ENCODE peak calls at places on chromosomes 11 and 22, in seven cellular contexts. A is stimulated activated naive CD4-positive, alpha-beta T cell; P is MCF 10A; Q is left cardiac atrium; U is stimulated activated CD8-positive, alpha-beta memory T cell treated with anti-CD3 and anti-CD28 coated beads, Interleukin-4, amount 100 ng/mL, for 4 hours; B is COR-L47; F is endothelial cell. V is an unnamed sample.

GRCh38 chr22:38402204-38402603 is 52.8 kb downstream of the KCNJ4 start:
- DNase-seq in A (no peak), F (no peak), B (no peak), U (no peak), P (no peak), Q (no peak), V (no peak)

GRCh38 chr11:120766318-120766717 is 254.8 kb downstream of the GRIK4 start:
- DNase-seq in F (no peak), Q (no peak), P (no peak), A (no peak), B (no peak), U (no peak), V (no peak)

GRCh38 chr22:27580311-27580897 is 221.2 kb downstream of the MN1 start:
- DNase-seq in U (no peak), Q (no peak), A (no peak), P (peak), B (no peak), F (no peak), V (peak)

GRCh38 chr11:76067099-76067498 is 139.2 kb downstream of the WNT11 start:
- DNase-seq in P (no peak), F (no peak), Q (no peak), U (no peak), B (no peak), A (no peak), V (no peak)

GRCh38 chr22:39994046-39994565 is 648 bp upstream of the FAM83F start:
- DNase-seq in F (no peak), P (no peak), U (peak), Q (no peak), B (no peak), A (peak), V (no peak)

GRCh38 chr22:37284807-37285355 is 2.6 kb downstream of the CYTH4 start:
- DNase-seq in A (peak), U (no peak), P (no peak), Q (peak), B (no peak), F (no peak), V (peak)

GRCh38 chr11:11016943-11017342 is 159.1 kb upstream of the ZBED5 start:
- DNase-seq in A (no peak), U (no peak), F (no peak), P (no peak), Q (no peak), B (no peak), V (no peak)

GRCh38 chr11:120254788-120255518 is 15.0 kb downstream of the POU2F3 start:
- DNase-seq in A (no peak), Q (no peak), U (no peak), B (no peak), P (no peak), F (no peak), V (peak)

GRCh38 chr11:1696608-1697570 is at the start of gene KRTAP5-6:
- DNase-seq in P (no peak), B (no peak), Q (no peak), U (no peak), F (no peak), A (no peak), V (peak)

GRCh38 chr22:29146101-29146560 is 59.6 kb upstream of the EMID1 start:
- DNase-seq in F (no peak), Q (no peak), A (no peak), B (peak), U (no peak), P (no peak), V (peak)

GRCh38 chr11:122814401-122814800 is 23.9 kb upstream of the CRTAM start:
- DNase-seq in B (no peak), F (no peak), U (no peak), Q (no peak), A (no peak), P (no peak), V (no peak)

GRCh38 chr11:3747704-3748103 is 49.6 kb downstream of the NUP98 start:
- DNase-seq in P (peak), F (no peak), U (no peak), A (no peak), Q (no peak), B (no peak), V (no peak)

GRCh38 chr11:68146704-68147474 is 25.7 kb upstream of the CHKA start:
- DNase-seq in P (peak), B (peak), U (no peak), Q (peak), A (no peak), F (no peak), V (no peak)

GRCh38 chr11:122099345-122100045 is 16.5 kb downstream of the BLID start:
- DNase-seq in F (no peak), U (no peak), A (no peak), B (no peak), P (peak), Q (no peak), V (no peak)

GRCh38 chr11:114176321-114176720 is 116.8 kb downstream of the ZBTB16 start:
- DNase-seq in U (no peak), A (no peak), Q (no peak), P (no peak), F (no peak), B (no peak), V (no peak)

GRCh38 chr22:37126882-37127281 is 17.4 kb upstream of the TMPRSS6 start:
- DNase-seq in A (no peak), Q (no peak), F (no peak), U (no peak), B (no peak), P (peak), V (no peak)

GRCh38 chr11:47991266-47991830 is 11.0 kb downstream of the PTPRJ start:
- DNase-seq in B (peak), Q (no peak), P (no peak), F (no peak), U (no peak), A (no peak), V (no peak)

GRCh38 chr11:116563713-116564050 is 209.1 kb downstream of the BUD13 start:
- DNase-seq in U (no peak), P (no peak), A (no peak), F (no peak), Q (no peak), B (no peak), V (no peak)

GRCh38 chr11:68013611-68014156 is 3.6 kb downstream of the ALDH3B1 start:
- DNase-seq in F (no peak), U (no peak), B (no peak), P (no peak), A (no peak), Q (no peak), V (no peak)

GRCh38 chr11:995752-996420 is 40.6 kb downstream of the MUC6 start:
- DNase-seq in A (no peak), B (no peak), P (no peak), U (no peak), F (no peak), Q (no peak), V (no peak)

GRCh38 chr22:49435596-49435995 is 392.1 kb downstream of the BRD1 start:
- DNase-seq in F (no peak), U (no peak), B (no peak), Q (no peak), A (no peak), P (no peak), V (no peak)

GRCh38 chr11:134712228-134713145 is 300.4 kb upstream of the B3GAT1 start:
- DNase-seq in P (no peak), F (no peak), A (no peak), U (no peak), B (no peak), Q (no peak), V (peak)

GRCh38 chr11:66157182-66157864 is 87.3 kb downstream of the PACS1 start:
- DNase-seq in B (no peak), F (no peak), A (no peak), U (no peak), Q (no peak), P (no peak), V (no peak)

GRCh38 chr11:954392-955144 is 28.9 kb downstream of the AP2A2 start:
- DNase-seq in B (no peak), P (no peak), U (no peak), Q (no peak), A (no peak), F (no peak), V (no peak)

GRCh38 chr11:63639195-63639832 is 25.1 kb upstream of the PLAAT3 start:
- DNase-seq in F (no peak), Q (no peak), B (no peak), U (no peak), A (no peak), P (no peak), V (no peak)

GRCh38 chr22:46551321-46551720 is 13.9 kb upstream of the CELSR1 start:
- DNase-seq in A (no peak), F (no peak), B (no peak), P (no peak), Q (no peak), U (no peak), V (peak)

GRCh38 chr11:62595124-62595523 is 3.8 kb upstream of the TUT1 start:
- DNase-seq in B (no peak), P (no peak), A (no peak), U (no peak), F (no peak), Q (no peak), V (no peak)

GRCh38 chr11:133065847-133066485 is 466.3 kb downstream of the OPCML start:
- DNase-seq in F (no peak), U (no peak), A (no peak), Q (no peak), B (no peak), P (no peak), V (no peak)

GRCh38 chr11:55895216-55895615 is 12.1 kb downstream of the TRIM51 start:
- DNase-seq in F (no peak), U (no peak), B (no peak), Q (no peak), P (no peak), A (no peak), V (no peak)

GRCh38 chr11:78476066-78476465 is 58.4 kb upstream of the GAB2 start:
- DNase-seq in P (peak), B (no peak), Q (no peak), A (no peak), F (no peak), U (no peak), V (no peak)

GRCh38 chr22:32852346-32853251 is 51.1 kb downstream of the TIMP3 start:
- DNase-seq in U (no peak), F (no peak), P (no peak), B (no peak), Q (peak), A (no peak), V (no peak)

GRCh38 chr11:22510010-22510409 is 115.6 kb downstream of the FANCF start:
- DNase-seq in U (no peak), P (peak), B (no peak), F (no peak), A (no peak), Q (no peak), V (no peak)

GRCh38 chr11:103544874-103545273 is 435.6 kb downstream of the DYNC2H1 start:
- DNase-seq in U (no peak), A (no peak), Q (no peak), P (no peak), B (no peak), F (no peak), V (no peak)